ENCODE peak calls at places on chromosome 21, in ten cellular contexts. Y is BE2C, L is GM12865, K is esophagus squamous epithelium, R is thoracic aorta, B is dorsolateral prefrontal cortex, F is IMR-90, G is K562, P is transverse colon, T is A549. A is an unnamed sample.

GRCh38 chr21:31484219-31484618 is 140.2 kb upstream of the TIAM1 start:
- DNase-seq in Y (no peak), L (no peak), K (no peak), R (no peak), B (no peak), F (no peak), G (no peak), P (no peak), T (no peak), A (no peak)

GRCh38 chr21:37700641-37701202 is 215.5 kb downstream of the KCNJ6 start:
- DNase-seq in Y (peak; percentile 87), L (peak; percentile 88), K (no peak), R (no peak), B (no peak), F (peak; percentile 84), G (peak; percentile 80), P (no peak), T (peak; percentile 63), A (peak; percentile 43)

GRCh38 chr21:27425172-27425571 is 458.3 kb upstream of the ADAMTS5 start:
- DNase-seq in Y (peak; percentile 42), L (no peak), K (no peak), R (no peak), B (no peak), F (no peak), G (no peak), P (no peak), T (no peak), A (no peak)

GRCh38 chr21:46498335-46499050 is 39.8 kb downstream of the DIP2A start:
- DNase-seq in Y (no peak), L (no peak), K (no peak), R (no peak), B (no peak), F (peak; percentile 45), G (no peak), P (no peak), T (no peak), A (no peak)

GRCh38 chr21:43864806-43865470 is at the start of gene AGPAT3:
- DNase-seq in Y (peak; percentile 41), L (peak; percentile 54), K (no peak), R (no peak), B (peak; percentile 44), F (no peak), G (peak; percentile 94), P (no peak), T (no peak), A (no peak)

GRCh38 chr21:27426196-27426595 is 459.3 kb upstream of the ADAMTS5 start:
- DNase-seq in Y (no peak), L (no peak), K (no peak), R (no peak), B (no peak), F (no peak), G (no peak), P (no peak), T (no peak), A (no peak)

GRCh38 chr21:40562603-40563002 is 284.4 kb downstream of the DSCAM start:
- DNase-seq in Y (no peak), L (no peak), K (no peak), R (no peak), B (no peak), F (no peak), G (no peak), P (no peak), T (no peak), A (no peak)

GRCh38 chr21:37060296-37060695 is 12.6 kb downstream of the PIGP start:
- DNase-seq in Y (peak; percentile 45), L (no peak), K (no peak), R (no peak), B (peak; percentile 76), F (peak; percentile 98), G (no peak), P (peak; percentile 68), T (peak; percentile 78), A (peak; percentile 68)

GRCh38 chr21:41634211-41634694 is 126.3 kb upstream of the TMPRSS2 start:
- DNase-seq in Y (no peak), L (no peak), K (no peak), R (no peak), B (no peak), F (no peak), G (no peak), P (peak; percentile 57), T (no peak), A (peak; percentile 54)

GRCh38 chr21:37530901-37531351 is 164.4 kb downstream of the DYRK1A start:
- DNase-seq in Y (no peak), L (no peak), K (no peak), R (no peak), B (no peak), F (no peak), G (no peak), P (no peak), T (no peak), A (no peak)

DNA sequence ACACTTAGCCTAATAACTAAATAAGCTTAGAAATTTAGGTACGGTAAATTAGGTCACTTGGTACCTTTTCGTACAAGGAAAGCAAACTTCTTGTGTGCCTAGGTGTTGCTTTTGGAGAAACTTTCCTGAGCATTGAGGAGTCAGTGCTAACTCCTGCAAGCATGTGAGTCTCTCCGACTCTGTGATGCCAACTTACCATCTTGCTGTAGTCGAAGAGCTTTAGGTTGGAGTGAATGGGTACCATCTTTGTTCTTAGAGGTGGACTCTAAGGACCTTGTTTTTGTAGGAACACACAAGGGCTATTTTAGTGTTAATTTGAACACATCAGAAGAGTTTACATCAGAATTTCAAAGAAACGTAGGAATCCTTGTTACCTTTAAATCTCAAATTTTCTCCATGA is 688.9 kb downstream of the USP25 start:
- DNase-seq in Y (no peak), L (no peak), K (no peak), R (no peak), B (no peak), F (no peak), G (no peak), P (no peak), T (no peak), A (no peak)
- H3K4me3 ChIP-seq in Y (peak overlapping the region; percentile 63), L (no peak overlapping the region), K (peak overlapping the region; percentile 50), R (peak overlapping the region; percentile 64), B (peak overlapping the region; percentile 43), F (no peak overlapping the region), G (no peak overlapping the region), P (no peak overlapping the region), T (no peak overlapping the region), A (no peak overlapping the region)

DNA sequence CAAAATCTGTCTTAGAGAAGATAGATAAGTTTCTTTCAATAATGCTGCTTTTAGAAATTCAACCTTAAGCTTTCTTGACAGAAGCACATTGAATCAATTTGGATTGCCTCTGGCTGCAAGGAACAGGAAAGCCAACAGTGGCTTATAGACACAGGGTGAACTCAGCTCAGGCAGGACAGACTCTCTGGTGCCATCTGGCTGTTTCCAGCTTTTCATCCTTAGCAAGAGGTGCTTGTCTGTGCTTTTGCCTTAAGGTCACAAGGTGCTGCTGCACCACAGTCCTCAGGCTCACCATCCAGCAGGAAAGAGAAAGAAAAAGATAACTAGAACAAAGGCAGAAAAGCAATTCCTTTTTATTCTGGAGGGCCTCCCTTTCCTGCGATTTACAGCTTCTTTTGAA is 93.7 kb upstream of the ETS2 start:
- DNase-seq in Y (no peak), L (peak; percentile 9), K (no peak), R (no peak), B (no peak), F (peak; percentile 27), G (no peak), P (peak; percentile 44), T (peak; percentile 3), A (peak; percentile 15)
- TF ChIP-seq CTCF in Y (peak; percentile 50), L (peak; percentile 6), K (peak; percentile 48), R (peak; percentile 64), B (peak; percentile 40), F (peak; percentile 39), G (peak; percentile 62), P (peak; percentile 47), T (peak; percentile 49), A (peak; percentile 79)

GRCh38 chr21:34885125-34885524 is 164.0 kb downstream of the RUNX1 start:
- DNase-seq in Y (no peak), L (no peak), K (no peak), R (no peak), B (no peak), F (no peak), G (no peak), P (no peak), T (no peak), A (no peak)
- H3K4me3 ChIP-seq in Y (no peak overlapping the region), L (peak overlapping the region; percentile 8), K (peak overlapping the region; percentile 82), R (peak overlapping the region; percentile 74), B (peak overlapping the region; percentile 23), F (peak overlapping the region; percentile 99), G (peak overlapping the region; percentile 68), P (no peak overlapping the region), T (peak overlapping the region; percentile 72), A (peak overlapping the region; percentile 92)

DNA sequence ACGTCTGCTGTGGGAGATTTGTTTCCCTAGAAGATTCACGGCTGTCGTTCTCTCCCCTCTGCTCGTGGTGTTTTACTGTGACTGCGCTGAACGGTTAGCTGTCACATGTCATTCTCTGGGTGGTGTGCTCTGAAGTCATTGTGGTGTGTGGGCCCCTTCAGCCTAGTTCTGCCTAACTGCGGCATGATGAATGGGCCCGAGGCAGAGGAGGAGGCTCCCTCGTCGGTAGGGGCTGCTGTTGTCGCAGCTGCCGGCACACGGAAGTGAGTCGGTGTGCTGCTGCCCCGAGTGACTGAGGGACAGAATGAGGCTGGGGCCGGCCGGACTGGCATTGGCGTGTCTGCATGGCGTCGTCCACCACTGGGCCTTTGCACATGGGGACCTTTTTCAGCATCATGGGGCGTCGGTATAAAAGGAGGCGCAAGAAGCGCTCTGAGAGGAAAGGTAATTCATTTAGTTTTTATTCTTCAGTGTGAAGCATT is 77.9 kb downstream of the ADARB1 start:
- DNase-seq in Y (peak; percentile 90), L (peak; percentile 62), K (no peak), R (no peak), B (peak; percentile 59), F (no peak), G (peak; percentile 80), P (peak; percentile 50), T (no peak), A (no peak)
- TF ChIP-seq CTCF in Y (peak; percentile 87), L (peak; percentile 69), K (no peak), R (no peak), B (peak; percentile 29), F (peak; percentile 6), G (peak; percentile 97), P (peak; percentile 17), T (no peak), A (peak; percentile 8)